ENCODE peak calls at places on chromosome X, in eight cellular contexts. I, O, T, M, C, Z, D and S are unnamed samples. For H3K27me3, the result is how much of the 10 kb centered on the place peaks cover.

GRCh38 chrX:127877358-127877757 is 174.8 kb downstream of the ACTRT1 start:
- DNase-seq in I (no peak), O (no peak), T (no peak), M (no peak), C (no peak), Z (no peak), D (no peak), S (no peak)

GRCh38 chrX:39688576-39689373 is 409.0 kb downstream of the BCOR start:
- DNase-seq in I (no peak), O (peak), T (peak), M (peak), C (peak), Z (peak), D (peak), S (no peak)

GRCh38 chrX:101460669-101461068 is 24.6 kb upstream of the ARMCX4 start:
- DNase-seq in I (no peak), O (no peak), T (peak), M (no peak), C (no peak), Z (no peak), D (no peak), S (no peak)

GRCh38 chrX:129658429-129658828 is 3.7 kb upstream of the APLN start:
- DNase-seq in I (no peak), O (no peak), T (no peak), M (no peak), C (no peak), Z (no peak), D (no peak), S (no peak)

GRCh38 chrX:43974736-43975135 is 1.5 kb upstream of the NDP start:
- DNase-seq in I (no peak), O (no peak), T (no peak), M (no peak), C (no peak), Z (no peak), D (no peak), S (no peak)

GRCh38 chrX:47650164-47651042 is at the start of gene ELK1:
- DNase-seq in I (peak), O (peak), T (peak), M (peak), C (peak), Z (peak), D (peak), S (peak)

GRCh38 chrX:9928083-9928482 is 39.1 kb upstream of the CLDN34 start:
- DNase-seq in I (no peak), O (no peak), T (no peak), M (peak), C (no peak), Z (no peak), D (no peak), S (no peak)

GRCh38 chrX:74343970-74344622 is 40.1 kb downstream of the ZCCHC13 start:
- DNase-seq in I (no peak), O (peak), T (peak), M (peak), C (peak), Z (no peak), D (no peak), S (peak)

GRCh38 chrX:21408776-21409175 is 34.6 kb downstream of the CNKSR2 start:
- DNase-seq in I (no peak), O (peak), T (no peak), M (no peak), C (no peak), Z (no peak), D (no peak), S (no peak)

GRCh38 chrX:55867254-55867653 is 149.7 kb downstream of the RRAGB start:
- DNase-seq in I (no peak), O (peak), T (peak), M (no peak), C (peak), Z (no peak), D (no peak), S (peak)

GRCh38 chrX:48920713-48921104 is 1.9 kb upstream of the PIM2 start:
- DNase-seq in I (no peak), O (no peak), T (no peak), M (peak), C (no peak), Z (no peak), D (no peak), S (no peak)

GRCh38 chrX:27890611-27891010 is 82.8 kb downstream of the MAGEB10 start:
- DNase-seq in I (no peak), O (peak), T (peak), M (no peak), C (no peak), Z (no peak), D (no peak), S (no peak)

GRCh38 chrX:118495958-118496762 is 545 bp downstream of the DOCK11 start:
- DNase-seq in I (peak), O (peak), T (peak), M (peak), C (peak), Z (no peak), D (peak), S (peak)

GRCh38 chrX:71859637-71860036 is 51.0 kb upstream of the NHSL2 start:
- DNase-seq in I (no peak), O (peak), T (peak), M (peak), C (peak), Z (no peak), D (no peak), S (peak)

GRCh38 chrX:155435744-155436112 is 22.7 kb downstream of the F8A3 start:
- DNase-seq in I (no peak), O (no peak), T (no peak), M (no peak), C (no peak), Z (no peak), D (no peak), S (no peak)

GRCh38 chrX:154444001-154444754 is at the start of gene FAM50A:
- DNase-seq in I (peak), O (peak), T (peak), M (peak), C (peak), Z (peak), D (peak), S (peak)

GRCh38 chrX:20414781-20415445 is 148.2 kb upstream of the RPS6KA3 start:
- DNase-seq in I (no peak), O (peak), T (peak), M (no peak), C (no peak), Z (no peak), D (no peak), S (no peak)

GRCh38 chrX:118740276-118740889 is 13.0 kb downstream of the IL13RA1 start:
- DNase-seq in I (no peak), O (no peak), T (no peak), M (no peak), C (no peak), Z (no peak), D (no peak), S (no peak)

GRCh38 chrX:49919617-49920016 is 2.8 kb upstream of the CLCN5 start:
- DNase-seq in I (no peak), O (peak), T (peak), M (peak), C (peak), Z (peak), D (peak), S (peak)

GRCh38 chrX:12958059-12958458 is 16.9 kb upstream of the TMSB4X start:
- DNase-seq in I (no peak), O (no peak), T (no peak), M (no peak), C (no peak), Z (no peak), D (no peak), S (peak)

GRCh38 chrX:4656419-4656818 is 943.0 kb upstream of the PRKX start:
- DNase-seq in I (no peak), O (no peak), T (no peak), M (no peak), C (no peak), Z (no peak), D (no peak), S (no peak)

GRCh38 chrX:40091691-40092421 is 5.9 kb downstream of the BCOR start:
- DNase-seq in I (no peak), O (no peak), T (no peak), M (peak), C (no peak), Z (no peak), D (no peak), S (no peak)

GRCh38 chrX:112672788-112673560 is 6.8 kb downstream of the LHFPL1 start:
- DNase-seq in I (no peak), O (no peak), T (no peak), M (no peak), C (no peak), Z (no peak), D (no peak), S (no peak)

GRCh38 chrX:151030845-151031244 is 47.7 kb downstream of the HMGB3 start:
- DNase-seq in I (no peak), O (no peak), T (no peak), M (no peak), C (no peak), Z (no peak), D (no peak), S (no peak)

GRCh38 chrX:19017271-19017670 is 33.4 kb upstream of the PHKA2 start:
- DNase-seq in I (no peak), O (peak), T (peak), M (peak), C (peak), Z (no peak), D (no peak), S (no peak)

GRCh38 chrX:110569506-110569905 is 210.9 kb downstream of the RTL9 start:
- DNase-seq in I (no peak), O (peak), T (no peak), M (no peak), C (no peak), Z (no peak), D (no peak), S (no peak)

GRCh38 chrX:1134976-1135375 is 77.5 kb downstream of the CRLF2 start:
- DNase-seq in I (no peak), O (no peak), T (no peak), M (no peak), C (no peak), Z (no peak), D (no peak), S (no peak)

GRCh38 chrX:48466696-48467095 is 3.4 kb downstream of the SLC38A5 start:
- DNase-seq in I (no peak), O (no peak), T (no peak), M (no peak), C (no peak), Z (no peak), D (no peak), S (no peak)

GRCh38 chrX:103562801-103563200 is 22.5 kb upstream of the TCEAL4 start:
- DNase-seq in I (no peak), O (no peak), T (no peak), M (no peak), C (no peak), Z (no peak), D (no peak), S (no peak)

GRCh38 chrX:149312936-149313432 is 192.1 kb downstream of the IDS start:
- DNase-seq in I (no peak), O (peak), T (no peak), M (no peak), C (no peak), Z (no peak), D (no peak), S (no peak)

GRCh38 chrX:130937101-130937500 is 34.1 kb upstream of the ENOX2 start:
- DNase-seq in I (no peak), O (no peak), T (no peak), M (no peak), C (no peak), Z (no peak), D (no peak), S (no peak)

GRCh38 chrX:10514891-10515290 is 105.5 kb downstream of the MID1 start:
- DNase-seq in I (no peak), O (peak), T (no peak), M (no peak), C (no peak), Z (no peak), D (no peak), S (no peak)

GRCh38 chrX:20595928-20596550 is 329.3 kb upstream of the RPS6KA3 start:
- DNase-seq in I (no peak), O (peak), T (peak), M (no peak), C (peak), Z (no peak), D (no peak), S (no peak)

GRCh38 chrX:25531096-25531495 is 515.3 kb upstream of the ARX start:
- DNase-seq in I (no peak), O (no peak), T (no peak), M (no peak), C (peak), Z (no peak), D (no peak), S (no peak)

GRCh38 chrX:51893931-51894696 is 691 bp downstream of the MAGED1 start:
- DNase-seq in I (no peak), O (peak), T (peak), M (peak), C (peak), Z (no peak), D (no peak), S (peak)

GRCh38 chrX:76148753-76149152 is 24.1 kb upstream of the PBDC1 start:
- DNase-seq in I (no peak), O (peak), T (peak), M (peak), C (peak), Z (no peak), D (no peak), S (peak)

GRCh38 chrX:125378205-125378604 is 58.5 kb downstream of the TEX13C start:
- DNase-seq in I (no peak), O (no peak), T (peak), M (no peak), C (peak), Z (no peak), D (no peak), S (no peak)

GRCh38 chrX:78643874-78644273 is 15.3 kb downstream of the RTL3 start:
- DNase-seq in I (no peak), O (no peak), T (no peak), M (no peak), C (no peak), Z (no peak), D (no peak), S (no peak)

GRCh38 chrX:139187738-139188137 is 342.8 kb upstream of the F9 start:
- DNase-seq in I (no peak), O (no peak), T (no peak), M (no peak), C (no peak), Z (no peak), D (no peak), S (no peak)
- H3K27me3 ChIP-seq in I (under half), O (under half), T (under half), M (under half), C (under half), Z (under half), D (under half), S (under half)

GRCh38 chrX:65587616-65588526 is 53.3 kb upstream of the LAS1L start:
- DNase-seq in I (peak), O (peak), T (no peak), M (no peak), C (peak), Z (peak), D (peak), S (no peak)
- H3K27me3 ChIP-seq in I (under half), O (under half), T (under half), M (under half), C (under half), Z (under half), D (under half), S (under half)

GRCh38 chrX:113873056-113873455 is 710.8 kb upstream of the HTR2C start:
- DNase-seq in I (no peak), O (no peak), T (no peak), M (no peak), C (no peak), Z (no peak), D (no peak), S (no peak)

GRCh38 chrX:113868169-113868568 is 715.7 kb upstream of the HTR2C start:
- DNase-seq in I (no peak), O (peak), T (peak), M (no peak), C (peak), Z (no peak), D (no peak), S (no peak)

GRCh38 chrX:113868716-113869115 is 715.2 kb upstream of the HTR2C start:
- DNase-seq in I (no peak), O (no peak), T (peak), M (no peak), C (no peak), Z (no peak), D (no peak), S (no peak)
- H3K27me3 ChIP-seq in I (under half), O (under half), T (under half), M (under half), C (under half), Z (under half), D (under half), S (under half)

GRCh38 chrX:17098516-17099247 is 152.2 kb downstream of the REPS2 start:
- DNase-seq in I (no peak), O (no peak), T (no peak), M (no peak), C (no peak), Z (no peak), D (no peak), S (no peak)

DNA sequence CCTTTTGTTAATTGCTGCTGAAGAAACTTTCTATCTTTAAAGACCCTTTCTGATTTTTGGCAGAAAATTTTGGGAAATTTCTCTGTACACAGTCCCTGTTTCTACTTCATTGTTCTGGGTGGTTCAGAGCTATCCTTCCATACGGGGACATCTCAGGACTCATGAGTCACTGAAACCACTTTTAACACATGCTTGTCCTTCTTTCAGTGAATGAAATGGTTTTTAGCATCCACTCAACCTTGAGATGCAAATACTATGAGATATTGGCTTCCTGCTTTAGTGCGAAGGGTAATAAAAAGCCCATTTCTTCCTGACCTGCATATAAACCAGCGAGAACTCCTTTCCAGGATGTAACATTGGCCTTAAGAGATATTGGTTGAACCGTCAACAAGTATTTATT is 158.0 kb downstream of the REPS2 start:
- DNase-seq in I (no peak), O (no peak), T (no peak), M (no peak), C (no peak), Z (no peak), D (no peak), S (no peak)
- H3K27me3 ChIP-seq in I (under half), O (under half), T (under half), M (under half), C (under half), Z (under half), D (under half), S (under half)

DNA sequence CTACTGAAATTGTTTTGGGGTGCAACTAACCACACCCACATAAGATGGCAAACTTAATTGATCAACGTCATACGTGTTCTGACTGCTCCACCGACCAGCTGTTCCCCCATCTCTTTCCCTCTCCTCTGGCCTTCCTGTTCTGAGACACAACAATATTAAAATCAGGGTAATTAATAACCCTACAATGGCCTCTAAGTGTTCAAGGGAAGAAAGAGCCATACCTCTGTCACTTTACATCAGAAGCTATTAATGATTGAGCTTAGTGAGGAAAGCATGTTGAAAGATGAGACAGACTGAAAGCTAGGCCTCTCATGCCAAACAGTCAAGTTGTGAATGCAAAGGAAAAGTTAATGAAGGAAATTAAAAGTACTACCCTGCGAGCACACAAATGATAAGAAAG is 173.9 kb upstream of the FTHL17 start:
- DNase-seq in I (no peak), O (no peak), T (no peak), M (no peak), C (no peak), Z (no peak), D (no peak), S (no peak)
- H3K27me3 ChIP-seq in I (under half), O (under half), T (under half), M (under half), C (under half), Z (under half), D (under half), S (under half)

DNA sequence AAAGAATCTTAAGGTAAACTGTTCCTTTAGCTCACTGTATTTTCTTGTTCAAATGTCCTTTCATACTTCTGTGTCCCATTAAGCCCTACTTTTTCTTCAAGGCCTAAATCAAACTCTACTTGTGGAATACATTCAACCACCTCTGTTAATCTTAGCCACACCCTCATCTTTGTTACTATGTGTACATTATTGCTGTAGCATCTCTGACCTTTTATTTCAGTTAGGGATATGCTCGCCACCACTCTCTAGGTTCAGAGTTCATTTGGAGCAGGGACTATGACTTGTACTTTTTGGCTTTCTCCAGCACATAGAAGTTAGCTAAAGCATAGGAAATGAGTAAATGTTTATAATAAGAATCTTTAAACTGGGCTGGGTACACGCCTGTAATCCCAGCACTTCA is 6.8 kb upstream of the PNPLA4 start:
- DNase-seq in I (no peak), O (no peak), T (no peak), M (no peak), C (no peak), Z (no peak), D (no peak), S (no peak)
- H3K27me3 ChIP-seq in I (under half), O (under half), T (under half), M (under half), C (under half), Z (under half), D (under half), S (under half)

GRCh38 chrX:136542281-136542680 is 10.3 kb downstream of the VGLL1 start:
- DNase-seq in I (no peak), O (no peak), T (no peak), M (no peak), C (no peak), Z (no peak), D (no peak), S (peak)
- H3K27me3 ChIP-seq in I (under half), O (under half), T (under half), M (under half), C (under half), Z (under half), D (under half), S (under half)